ENCODE peak calls at places on chromosomes 16 and 17, in six cellular contexts. One of them, this sample, is unnamed.

GRCh38 chr16:15538484-15538883 is 104.1 kb downstream of the BMERB1 start:
- DNase-seq in K562: no peak
- DNase-seq in endothelial cell of umbilical vein: no peak
- DNase-seq in HepG2: no peak
- DNase-seq in GM12878: no peak
- DNase-seq in A549: no peak
- DNase-seq in this sample: no peak

GRCh38 chr17:27319536-27320221 is 25.8 kb downstream of the WSB1 start:
- DNase-seq in K562: no peak
- DNase-seq in endothelial cell of umbilical vein: peak; percentile 50
- DNase-seq in HepG2: no peak
- DNase-seq in GM12878: no peak
- DNase-seq in A549: no peak
- DNase-seq in this sample: no peak

GRCh38 chr16:66996324-66996982 is 8.1 kb downstream of the CES4A start:
- DNase-seq in K562: no peak
- DNase-seq in endothelial cell of umbilical vein: no peak
- DNase-seq in HepG2: peak; percentile 92
- DNase-seq in GM12878: no peak
- DNase-seq in A549: peak; percentile 42
- DNase-seq in this sample: no peak

GRCh38 chr16:70738083-70738977 is 52.5 kb upstream of the MTSS2 start:
- DNase-seq in K562: peak; percentile 77
- DNase-seq in endothelial cell of umbilical vein: peak; percentile 58
- DNase-seq in HepG2: peak; percentile 79
- DNase-seq in GM12878: no peak
- DNase-seq in A549: peak; percentile 69
- DNase-seq in this sample: peak; percentile 88

GRCh38 chr16:12750554-12750918 is 53.2 kb downstream of the CPPED1 start:
- DNase-seq in K562: no peak
- DNase-seq in endothelial cell of umbilical vein: no peak
- DNase-seq in HepG2: no peak
- DNase-seq in GM12878: no peak
- DNase-seq in A549: no peak
- DNase-seq in this sample: no peak

GRCh38 chr16:77211880-77212735 is 12.9 kb downstream of the SYCE1L start:
- DNase-seq in K562: peak; percentile 87
- DNase-seq in endothelial cell of umbilical vein: peak; percentile 48
- DNase-seq in HepG2: no peak
- DNase-seq in GM12878: no peak
- DNase-seq in A549: peak; percentile 86
- DNase-seq in this sample: peak; percentile 45

GRCh38 chr16:57689772-57690558 is 4.6 kb upstream of the DRC7 start:
- DNase-seq in K562: peak; percentile 90
- DNase-seq in endothelial cell of umbilical vein: peak; percentile 14
- DNase-seq in HepG2: no peak
- DNase-seq in GM12878: peak; percentile 57
- DNase-seq in A549: no peak
- DNase-seq in this sample: peak; percentile 100

GRCh38 chr16:29231231-29231630 is 175.3 kb downstream of the NPIPB11 start:
- DNase-seq in K562: no peak
- DNase-seq in endothelial cell of umbilical vein: no peak
- DNase-seq in HepG2: no peak
- DNase-seq in GM12878: no peak
- DNase-seq in A549: no peak
- DNase-seq in this sample: no peak

GRCh38 chr16:88524274-88524972 is 45.8 kb upstream of the ZC3H18 start:
- DNase-seq in K562: no peak
- DNase-seq in endothelial cell of umbilical vein: no peak
- DNase-seq in HepG2: no peak
- DNase-seq in GM12878: no peak
- DNase-seq in A549: no peak
- DNase-seq in this sample: no peak

GRCh38 chr17:66965801-66966528 is 1.5 kb downstream of the CACNG4 start:
- DNase-seq in K562: no peak
- DNase-seq in endothelial cell of umbilical vein: no peak
- DNase-seq in HepG2: no peak
- DNase-seq in GM12878: no peak
- DNase-seq in A549: no peak
- DNase-seq in this sample: no peak

GRCh38 chr16:64950262-64950661 is 171.6 kb downstream of the CDH11 start:
- DNase-seq in K562: no peak
- DNase-seq in endothelial cell of umbilical vein: no peak
- DNase-seq in HepG2: no peak
- DNase-seq in GM12878: no peak
- DNase-seq in A549: no peak
- DNase-seq in this sample: peak; percentile 8

GRCh38 chr16:65889533-65889966 is 476.9 kb upstream of the CDH5 start:
- DNase-seq in K562: no peak
- DNase-seq in endothelial cell of umbilical vein: peak; percentile 16
- DNase-seq in HepG2: no peak
- DNase-seq in GM12878: no peak
- DNase-seq in A549: no peak
- DNase-seq in this sample: no peak

GRCh38 chr17:31156326-31156725 is 61.5 kb downstream of the NF1 start:
- DNase-seq in K562: no peak
- DNase-seq in endothelial cell of umbilical vein: no peak
- DNase-seq in HepG2: no peak
- DNase-seq in GM12878: no peak
- DNase-seq in A549: no peak
- DNase-seq in this sample: no peak

GRCh38 chr17:3026125-3026855 is 37.1 kb downstream of the OR1D5 start:
- DNase-seq in K562: no peak
- DNase-seq in endothelial cell of umbilical vein: no peak
- DNase-seq in HepG2: no peak
- DNase-seq in GM12878: no peak
- DNase-seq in A549: no peak
- DNase-seq in this sample: no peak

GRCh38 chr16:11557811-11558210 is 28.9 kb downstream of the LITAF start:
- DNase-seq in K562: no peak
- DNase-seq in endothelial cell of umbilical vein: no peak
- DNase-seq in HepG2: no peak
- DNase-seq in GM12878: no peak
- DNase-seq in A549: no peak
- DNase-seq in this sample: no peak

GRCh38 chr16:85636234-85636812 is 23.2 kb downstream of the GSE1 start:
- DNase-seq in K562: no peak
- DNase-seq in endothelial cell of umbilical vein: no peak
- DNase-seq in HepG2: no peak
- DNase-seq in GM12878: no peak
- DNase-seq in A549: no peak
- DNase-seq in this sample: no peak

GRCh38 chr17:49031965-49032928 is 35.1 kb downstream of the IGF2BP1 start:
- DNase-seq in K562: peak; percentile 75
- DNase-seq in endothelial cell of umbilical vein: peak; percentile 80
- DNase-seq in HepG2: peak; percentile 86
- DNase-seq in GM12878: peak; percentile 16
- DNase-seq in A549: peak; percentile 87
- DNase-seq in this sample: peak; percentile 82

GRCh38 chr17:61402978-61403845 is 3.6 kb downstream of the TBX2 start:
- DNase-seq in K562: no peak
- DNase-seq in endothelial cell of umbilical vein: no peak
- DNase-seq in HepG2: no peak
- DNase-seq in GM12878: no peak
- DNase-seq in A549: no peak
- DNase-seq in this sample: no peak

GRCh38 chr16:83513006-83513755 is 294.6 kb upstream of the HSBP1 start:
- DNase-seq in K562: no peak
- DNase-seq in endothelial cell of umbilical vein: no peak
- DNase-seq in HepG2: no peak
- DNase-seq in GM12878: no peak
- DNase-seq in A549: no peak
- DNase-seq in this sample: peak; percentile 44

GRCh38 chr16:72101195-72101594 is 7.5 kb downstream of the DHX38 start:
- DNase-seq in K562: no peak
- DNase-seq in endothelial cell of umbilical vein: no peak
- DNase-seq in HepG2: no peak
- DNase-seq in GM12878: no peak
- DNase-seq in A549: no peak
- DNase-seq in this sample: no peak

GRCh38 chr17:40535924-40536717 is 29.2 kb downstream of the CCR7 start:
- DNase-seq in K562: peak; percentile 87
- DNase-seq in endothelial cell of umbilical vein: peak; percentile 91
- DNase-seq in HepG2: no peak
- DNase-seq in GM12878: no peak
- DNase-seq in A549: no peak
- DNase-seq in this sample: no peak
- TF ChIP-seq MYC in K562: peak; percentile 65
- TF ChIP-seq MYC in endothelial cell of umbilical vein: peak; percentile 31
- TF ChIP-seq MYC in HepG2: no peak
- TF ChIP-seq MYC in GM12878: no peak
- TF ChIP-seq MYC in A549: no peak
- TF ChIP-seq MYC in this sample: no peak

GRCh38 chr17:75209061-75209460 is 3.6 kb downstream of the NUP85 start:
- DNase-seq in K562: no peak
- DNase-seq in endothelial cell of umbilical vein: no peak
- DNase-seq in HepG2: no peak
- DNase-seq in GM12878: no peak
- DNase-seq in A549: no peak
- DNase-seq in this sample: no peak

GRCh38 chr17:75207760-75208159 is 2.3 kb downstream of the NUP85 start:
- DNase-seq in K562: no peak
- DNase-seq in endothelial cell of umbilical vein: no peak
- DNase-seq in HepG2: no peak
- DNase-seq in GM12878: no peak
- DNase-seq in A549: no peak
- DNase-seq in this sample: no peak

GRCh38 chr17:75205793-75206163 is 299 bp downstream of the NUP85 start:
- DNase-seq in K562: no peak
- DNase-seq in endothelial cell of umbilical vein: no peak
- DNase-seq in HepG2: no peak
- DNase-seq in GM12878: no peak
- DNase-seq in A549: no peak
- DNase-seq in this sample: no peak

GRCh38 chr17:75208161-75208560 is 2.7 kb downstream of the NUP85 start:
- DNase-seq in K562: no peak
- DNase-seq in endothelial cell of umbilical vein: no peak
- DNase-seq in HepG2: no peak
- DNase-seq in GM12878: no peak
- DNase-seq in A549: no peak
- DNase-seq in this sample: no peak

GRCh38 chr17:75205037-75205792 is at the start of gene NUP85:
- DNase-seq in K562: peak; percentile 98
- DNase-seq in endothelial cell of umbilical vein: peak; percentile 96
- DNase-seq in HepG2: peak; percentile 96
- DNase-seq in GM12878: peak; percentile 66
- DNase-seq in A549: peak; percentile 99
- DNase-seq in this sample: peak; percentile 96
- TF ChIP-seq POLR2A in K562: peak; percentile 94
- TF ChIP-seq POLR2A in endothelial cell of umbilical vein: peak; percentile 88
- TF ChIP-seq POLR2A in HepG2: peak; percentile 87
- TF ChIP-seq POLR2A in GM12878: peak; percentile 93
- TF ChIP-seq POLR2A in A549: peak; percentile 96
- TF ChIP-seq POLR2A in this sample: peak; percentile 84

GRCh38 chr16:17070882-17071592 is 399.7 kb downstream of the XYLT1 start:
- DNase-seq in K562: no peak
- DNase-seq in endothelial cell of umbilical vein: no peak
- DNase-seq in HepG2: no peak
- DNase-seq in GM12878: peak; percentile 98
- DNase-seq in A549: peak; percentile 6
- DNase-seq in this sample: peak; percentile 81
- H3K4me3 ChIP-seq in K562: no peak overlapping the region
- H3K4me3 ChIP-seq in endothelial cell of umbilical vein: no peak overlapping the region
- H3K4me3 ChIP-seq in HepG2: no peak overlapping the region
- H3K4me3 ChIP-seq in GM12878: peak overlapping the region; percentile 77
- H3K4me3 ChIP-seq in A549: no peak overlapping the region
- H3K4me3 ChIP-seq in this sample: no peak overlapping the region

GRCh38 chr17:77128895-77129567 is 11.7 kb upstream of the SEC14L1 start:
- DNase-seq in K562: no peak
- DNase-seq in endothelial cell of umbilical vein: no peak
- DNase-seq in HepG2: no peak
- DNase-seq in GM12878: no peak
- DNase-seq in A549: no peak
- DNase-seq in this sample: no peak

GRCh38 chr17:77126519-77126918 is 14.2 kb upstream of the SEC14L1 start:
- DNase-seq in K562: no peak
- DNase-seq in endothelial cell of umbilical vein: peak; percentile 73
- DNase-seq in HepG2: no peak
- DNase-seq in GM12878: no peak
- DNase-seq in A549: peak; percentile 36
- DNase-seq in this sample: no peak

GRCh38 chr17:77127735-77128361 is 12.9 kb upstream of the SEC14L1 start:
- DNase-seq in K562: peak; percentile 31
- DNase-seq in endothelial cell of umbilical vein: no peak
- DNase-seq in HepG2: no peak
- DNase-seq in GM12878: no peak
- DNase-seq in A549: no peak
- DNase-seq in this sample: no peak

GRCh38 chr17:77124192-77124908 is 16.4 kb upstream of the SEC14L1 start:
- DNase-seq in K562: no peak
- DNase-seq in endothelial cell of umbilical vein: peak; percentile 98
- DNase-seq in HepG2: no peak
- DNase-seq in GM12878: no peak
- DNase-seq in A549: peak; percentile 81
- DNase-seq in this sample: no peak

GRCh38 chr17:77125432-77125901 is 15.3 kb upstream of the SEC14L1 start:
- DNase-seq in K562: no peak
- DNase-seq in endothelial cell of umbilical vein: peak; percentile 98
- DNase-seq in HepG2: peak; percentile 67
- DNase-seq in GM12878: no peak
- DNase-seq in A549: peak; percentile 89
- DNase-seq in this sample: no peak
- TF ChIP-seq MYC in K562: no peak
- TF ChIP-seq MYC in endothelial cell of umbilical vein: peak; percentile 53
- TF ChIP-seq MYC in HepG2: no peak
- TF ChIP-seq MYC in GM12878: no peak
- TF ChIP-seq MYC in A549: no peak
- TF ChIP-seq MYC in this sample: no peak

DNA sequence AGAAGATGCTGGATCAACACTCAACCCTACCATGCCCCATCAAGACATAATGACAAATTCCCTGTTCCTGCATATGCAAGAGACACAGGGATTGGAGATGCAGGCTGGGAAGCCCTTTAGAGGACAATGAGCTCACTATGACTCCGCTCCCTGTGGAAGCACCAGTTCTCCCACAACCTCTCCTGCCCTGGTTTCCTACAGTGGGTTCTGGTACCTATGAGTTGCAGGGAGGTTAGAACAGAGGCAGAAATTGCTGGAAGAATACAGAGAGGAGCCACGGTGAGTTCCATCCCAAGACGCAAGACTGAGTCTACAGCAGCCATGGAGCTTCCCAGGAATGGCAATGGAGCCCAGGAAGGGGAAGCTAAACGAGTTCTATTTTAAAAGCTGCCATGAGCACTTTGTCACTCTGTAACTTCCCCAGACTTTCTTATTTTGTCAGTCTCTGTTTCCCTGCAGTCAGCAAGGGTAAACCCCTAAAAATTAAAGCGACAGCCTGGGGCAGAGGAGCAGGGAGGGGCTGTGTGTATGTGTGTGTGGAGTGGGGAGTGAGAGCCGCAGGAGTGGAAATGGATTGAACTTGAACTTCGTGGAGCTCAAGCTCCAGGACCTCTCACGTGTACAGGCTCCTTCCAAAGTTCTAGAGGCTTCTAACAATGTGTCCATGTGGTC is 42.3 kb upstream of the PIK3R6 start:
- DNase-seq in K562: no peak
- DNase-seq in endothelial cell of umbilical vein: no peak
- DNase-seq in HepG2: no peak
- DNase-seq in GM12878: no peak
- DNase-seq in A549: no peak
- DNase-seq in this sample: no peak
- TF ChIP-seq POLR2A in K562: no peak
- TF ChIP-seq POLR2A in endothelial cell of umbilical vein: no peak
- TF ChIP-seq POLR2A in HepG2: no peak
- TF ChIP-seq POLR2A in GM12878: no peak
- TF ChIP-seq POLR2A in A549: no peak
- TF ChIP-seq POLR2A in this sample: no peak